ENCODE peak calls at places on chromosomes 12 and 14, in four cellular contexts. S is GM23338, F is H1, R is spleen. P is an unnamed sample.

GRCh38 chr14:31802838-31803237 is 241.6 kb downstream of the NUBPL start:
- DNase-seq in S (no peak), F (no peak), R (no peak), P (no peak)

GRCh38 chr12:114696443-114697245 is 12.7 kb upstream of the TBX3 start:
- DNase-seq in S (no peak), F (no peak), R (no peak), P (no peak)

GRCh38 chr12:90355701-90356345 is 599.2 kb downstream of the CCER1 start:
- DNase-seq in S (no peak), F (no peak), R (no peak), P (no peak)

GRCh38 chr12:93050026-93050747 is 121.1 kb upstream of the EEA1 start:
- DNase-seq in S (peak; percentile 26), F (no peak), R (no peak), P (no peak)

GRCh38 chr12:8081228-8081920 is 700 bp upstream of the NECAP1 start:
- DNase-seq in S (no peak), F (no peak), R (no peak), P (no peak)

GRCh38 chr12:63419119-63419518 is 249.2 kb downstream of the DPY19L2 start:
- DNase-seq in S (peak; percentile 13), F (no peak), R (no peak), P (no peak)

GRCh38 chr12:47349770-47350408 is 270.1 kb upstream of the AMIGO2 start:
- DNase-seq in S (no peak), F (no peak), R (no peak), P (no peak)

GRCh38 chr12:114809132-114809531 is 125.2 kb upstream of the TBX3 start:
- DNase-seq in S (no peak), F (no peak), R (no peak), P (no peak)

GRCh38 chr14:89288114-89288513 is 128.9 kb downstream of the FOXN3 start:
- DNase-seq in S (no peak), F (no peak), R (no peak), P (no peak)

GRCh38 chr14:21095430-21096205 is 2.8 kb downstream of the ZNF219 start:
- DNase-seq in S (peak; percentile 70), F (no peak), R (no peak), P (no peak)

GRCh38 chr14:105497671-105498429 is 6.8 kb downstream of the TEDC1 start:
- DNase-seq in S (no peak), F (no peak), R (no peak), P (no peak)

GRCh38 chr12:27589419-27589818 is 65.4 kb downstream of the PPFIBP1 start:
- DNase-seq in S (no peak), F (no peak), R (no peak), P (no peak)

GRCh38 chr12:47591795-47592194 is 114.0 kb downstream of the RPAP3 start:
- DNase-seq in S (no peak), F (no peak), R (no peak), P (no peak)

GRCh38 chr14:50763386-50764007 is 67.5 kb downstream of the NIN start:
- DNase-seq in S (no peak), F (no peak), R (no peak), P (no peak)

GRCh38 chr12:107134558-107134957 is 41.2 kb upstream of the CRY1 start:
- DNase-seq in S (peak; percentile 92), F (peak; percentile 63), R (no peak), P (no peak)

GRCh38 chr12:131132118-131132892 is 178.6 kb downstream of the ADGRD1 start:
- DNase-seq in S (peak; percentile 92), F (peak; percentile 96), R (peak; percentile 92), P (peak; percentile 25)

GRCh38 chr14:103870144-103870876 is 22.9 kb upstream of the PPP1R13B start:
- DNase-seq in S (no peak), F (no peak), R (no peak), P (no peak)

GRCh38 chr14:65357091-65357490 is 55.4 kb upstream of the FUT8 start:
- DNase-seq in S (no peak), F (no peak), R (no peak), P (no peak)

GRCh38 chr12:64998327-64999156 is 122.6 kb downstream of the WIF1 start:
- DNase-seq in S (no peak), F (no peak), R (no peak), P (peak; percentile 25)

GRCh38 chr14:92633274-92633616 is 115.2 kb downstream of the LGMN start:
- DNase-seq in S (no peak), F (no peak), R (peak; percentile 84), P (no peak)

GRCh38 chr14:88004637-88005036 is 298 bp upstream of the GPR65 start:
- DNase-seq in S (no peak), F (no peak), R (no peak), P (no peak)

GRCh38 chr12:73465106-73465505 is 1072.5 kb upstream of the ATXN7L3B start:
- DNase-seq in S (peak; percentile 34), F (peak; percentile 43), R (no peak), P (no peak)

GRCh38 chr12:56202366-56202765 is 13.1 kb upstream of the SMARCC2 start:
- DNase-seq in S (no peak), F (no peak), R (no peak), P (no peak)

GRCh38 chr14:94132285-94132887 is 3.0 kb upstream of the IFI27L2 start:
- DNase-seq in S (peak; percentile 86), F (peak; percentile 73), R (no peak), P (no peak)

GRCh38 chr12:124636138-124636968 is 68.9 kb upstream of the NCOR2 start:
- DNase-seq in S (no peak), F (no peak), R (no peak), P (no peak)

GRCh38 chr12:124829708-124830304 is 33.9 kb downstream of the SCARB1 start:
- DNase-seq in S (no peak), F (no peak), R (no peak), P (no peak)

DNA sequence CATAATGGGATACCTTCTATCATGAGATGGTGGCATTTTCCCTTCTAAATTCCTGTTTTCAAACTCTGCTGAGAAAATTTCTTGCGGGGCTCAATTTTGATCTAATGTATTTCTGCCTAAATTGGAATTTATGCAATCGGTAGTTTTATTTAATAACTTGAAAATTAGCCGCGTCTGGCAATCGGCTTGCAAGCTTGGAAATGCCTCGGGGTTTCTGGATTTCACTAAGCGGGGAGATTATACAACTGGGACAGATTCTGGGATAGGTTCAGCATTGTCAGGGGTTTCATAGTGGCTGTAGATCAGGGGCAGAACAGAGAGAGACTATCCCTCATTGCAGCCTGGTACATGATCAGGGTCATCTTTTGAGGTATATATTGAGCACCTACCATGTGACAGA is 8.6 kb downstream of the CCDC60 start:
- DNase-seq in S (no peak), F (no peak), R (no peak), P (no peak)
- TF ChIP-seq POLR2AphosphoS5 in S (no peak), F (no peak), R (no peak), P (no peak)

GRCh38 chr14:67557656-67558055 is 24.6 kb downstream of the PLEKHH1 start:
- DNase-seq in S (no peak), F (no peak), R (no peak), P (no peak)
- H3K4me3 ChIP-seq in S (no peak overlapping the region), F (no peak overlapping the region), R (no peak overlapping the region), P (no peak overlapping the region)

DNA sequence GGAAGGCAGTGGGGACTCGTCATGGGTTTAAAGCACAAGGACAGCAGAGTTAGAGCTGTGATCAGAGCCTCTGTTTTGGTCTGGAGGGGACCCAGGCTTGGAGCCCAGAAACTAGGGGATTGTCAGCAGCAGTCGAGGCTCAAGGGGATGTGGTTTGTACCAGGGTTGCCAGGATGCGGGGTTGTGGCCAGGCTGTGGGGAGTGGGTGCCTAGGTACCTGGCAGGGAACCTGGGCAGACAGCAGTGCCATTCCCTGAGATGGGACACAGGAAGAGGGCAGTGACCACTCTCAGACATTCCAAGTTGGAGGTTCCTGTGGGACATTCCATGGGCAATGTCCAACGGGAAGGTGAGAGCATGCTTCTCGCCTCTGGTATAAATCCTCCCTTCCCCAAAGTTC is 222.3 kb downstream of the SLC41A2 start:
- DNase-seq in S (no peak), F (no peak), R (no peak), P (no peak)
- TF ChIP-seq CTCF in S (no peak), F (no peak), R (no peak), P (no peak)

GRCh38 chr14:55399183-55399582 is 12.4 kb downstream of the ATG14 start:
- DNase-seq in S (no peak), F (no peak), R (no peak), P (no peak)

GRCh38 chr14:55399912-55400311 is 11.7 kb downstream of the ATG14 start:
- DNase-seq in S (no peak), F (no peak), R (no peak), P (no peak)

GRCh38 chr14:55404170-55404569 is 7.5 kb downstream of the ATG14 start:
- DNase-seq in S (no peak), F (no peak), R (no peak), P (no peak)

GRCh38 chr14:55398679-55399078 is 13.0 kb downstream of the ATG14 start:
- DNase-seq in S (no peak), F (no peak), R (no peak), P (no peak)
- TF ChIP-seq POLR2AphosphoS5 in S (no peak), F (no peak), R (no peak), P (no peak)

P was measured in breast epithelium.